ENCODE peak calls at places on chromosome 2, in ten cellular contexts. I is left ventricle myocardium inferior, F is pancreas, O is thyroid gland, Q is colonic mucosa, X is right lobe of liver, V is astrocyte, H is IMR-90, U is HCT116, P is mammary epithelial cell. W is an unnamed sample. For H3K4me1, the result is how much of the 10 kb centered on the place peaks cover.

GRCh38 chr2:219362524-219363164 is 25.1 kb downstream of the DNPEP start:
- DNase-seq in F (no peak), U (no peak), X (no peak), I (peak), V (peak), O (peak), P (peak), Q (peak), H (peak), W (no peak)

GRCh38 chr2:219570194-219570923 is 980 bp downstream of the OBSL1 start:
- DNase-seq in I (no peak), X (no peak), H (peak), Q (no peak), O (peak), V (peak), U (no peak), F (peak), P (peak), W (no peak)

GRCh38 chr2:104855174-104856085 is 1.5 kb downstream of the POU3F3 start:
- DNase-seq in Q (no peak), X (no peak), H (no peak), O (no peak), P (no peak), U (no peak), I (no peak), F (no peak), V (no peak), W (no peak)

GRCh38 chr2:9951522-9952285 is at the start of gene GRHL1:
- DNase-seq in U (peak), I (peak), H (peak), P (peak), F (peak), V (peak), O (peak), Q (peak), X (peak), W (peak)

GRCh38 chr2:15594291-15595256 is 2.9 kb downstream of the DDX1 start:
- DNase-seq in V (no peak), O (no peak), F (no peak), H (no peak), P (no peak), Q (no peak), X (no peak), I (no peak), U (no peak), W (no peak)

GRCh38 chr2:206086683-206087350 is 843 bp upstream of the INO80D start:
- DNase-seq in I (no peak), X (no peak), Q (no peak), F (no peak), O (no peak), P (no peak), V (no peak), H (no peak), U (no peak), W (no peak)

GRCh38 chr2:16125614-16126125 is 185.3 kb downstream of the MYCN start:
- DNase-seq in P (no peak), V (no peak), Q (peak), O (no peak), H (no peak), X (no peak), U (no peak), I (no peak), F (no peak), W (no peak)

GRCh38 chr2:237884681-237885080 is 25.3 kb downstream of the RAMP1 start:
- DNase-seq in H (no peak), U (no peak), V (no peak), X (peak), P (no peak), O (no peak), I (no peak), F (no peak), Q (no peak), W (no peak)

GRCh38 chr2:232349946-232350635 is 28.5 kb upstream of the ALPP start:
- DNase-seq in H (no peak), P (no peak), V (no peak), O (no peak), I (no peak), F (no peak), Q (no peak), X (peak), U (no peak), W (no peak)

GRCh38 chr2:123485056-123485455 is 540.0 kb upstream of the CNTNAP5 start:
- DNase-seq in X (no peak), I (no peak), O (no peak), U (no peak), V (no peak), H (no peak), Q (no peak), P (no peak), F (no peak), W (no peak)

GRCh38 chr2:39513641-39514094 is 76.6 kb upstream of the MAP4K3 start:
- DNase-seq in H (peak), F (no peak), P (peak), I (peak), X (no peak), Q (peak), V (peak), U (peak), O (peak), W (no peak)

GRCh38 chr2:180679693-180680092 is 300.7 kb upstream of the UBE2E3 start:
- DNase-seq in X (no peak), U (no peak), P (no peak), Q (no peak), O (no peak), H (no peak), F (no peak), I (no peak), V (no peak), W (no peak)

GRCh38 chr2:174778479-174778962 is 14.2 kb upstream of the CHRNA1 start:
- DNase-seq in X (no peak), P (peak), V (peak), Q (peak), H (peak), F (no peak), U (no peak), I (peak), O (peak), W (peak)

GRCh38 chr2:232438051-232438450 is 17.9 kb upstream of the ALPI start:
- DNase-seq in P (no peak), Q (no peak), F (no peak), I (no peak), H (no peak), O (no peak), X (no peak), V (no peak), U (no peak), W (no peak)

GRCh38 chr2:226977775-226978190 is 141.9 kb downstream of the RHBDD1 start:
- DNase-seq in I (no peak), U (no peak), H (peak), O (no peak), X (no peak), P (peak), V (peak), F (no peak), Q (no peak), W (no peak)

GRCh38 chr2:624551-625347 is 52.5 kb downstream of the TMEM18 start:
- DNase-seq in P (no peak), U (no peak), X (no peak), Q (no peak), H (no peak), F (no peak), V (no peak), O (no peak), I (no peak), W (no peak)

GRCh38 chr2:145091011-145091744 is 571.3 kb upstream of the ZEB2 start:
- DNase-seq in V (peak), P (peak), F (no peak), O (no peak), X (no peak), I (no peak), U (no peak), Q (no peak), H (peak), W (no peak)

GRCh38 chr2:37020212-37020886 is 54.0 kb upstream of the STRN start:
- DNase-seq in X (no peak), U (no peak), F (peak), I (peak), Q (no peak), O (peak), P (no peak), H (peak), V (peak), W (no peak)

GRCh38 chr2:147331790-147332419 is 512.9 kb upstream of the ACVR2A start:
- DNase-seq in P (peak), H (no peak), X (no peak), F (no peak), Q (peak), U (peak), V (peak), O (no peak), I (no peak), W (no peak)

GRCh38 chr2:106963156-106963555 is 77.2 kb upstream of the ST6GAL2 start:
- DNase-seq in H (no peak), V (peak), I (no peak), F (no peak), Q (no peak), U (no peak), O (no peak), X (no peak), P (no peak), W (no peak)

GRCh38 chr2:202033317-202034248 is at the start of gene FZD7:
- DNase-seq in F (peak), H (peak), V (peak), X (peak), O (peak), I (peak), Q (peak), U (peak), P (peak), W (peak)

GRCh38 chr2:36697424-36698066 is 1.0 kb downstream of the VIT start:
- DNase-seq in Q (no peak), F (no peak), H (peak), V (no peak), O (no peak), U (no peak), I (no peak), P (no peak), X (no peak), W (no peak)

GRCh38 chr2:100207411-100207885 is 65.1 kb upstream of the AFF3 start:
- DNase-seq in V (no peak), O (no peak), P (no peak), I (no peak), Q (no peak), U (no peak), X (no peak), F (no peak), H (no peak), W (no peak)

GRCh38 chr2:119958642-119959268 is 54.1 kb upstream of the EPB41L5 start:
- DNase-seq in P (peak), O (no peak), F (no peak), I (no peak), V (peak), H (peak), U (no peak), Q (no peak), X (no peak), W (no peak)

GRCh38 chr2:70946832-70947442 is 11.2 kb downstream of the ATP6V1B1 start:
- DNase-seq in O (peak), U (peak), P (no peak), F (no peak), Q (peak), I (no peak), H (peak), X (peak), V (peak), W (peak)

GRCh38 chr2:32136097-32136496 is 29.6 kb upstream of the SLC30A6 start:
- DNase-seq in I (no peak), Q (no peak), H (peak), U (no peak), O (no peak), F (no peak), V (peak), P (no peak), X (no peak), W (no peak)

GRCh38 chr2:41207578-41207977 is 755.7 kb upstream of the SLC8A1 start:
- DNase-seq in P (no peak), U (no peak), O (no peak), X (no peak), V (no peak), I (no peak), Q (no peak), F (no peak), H (no peak), W (no peak)

DNA sequence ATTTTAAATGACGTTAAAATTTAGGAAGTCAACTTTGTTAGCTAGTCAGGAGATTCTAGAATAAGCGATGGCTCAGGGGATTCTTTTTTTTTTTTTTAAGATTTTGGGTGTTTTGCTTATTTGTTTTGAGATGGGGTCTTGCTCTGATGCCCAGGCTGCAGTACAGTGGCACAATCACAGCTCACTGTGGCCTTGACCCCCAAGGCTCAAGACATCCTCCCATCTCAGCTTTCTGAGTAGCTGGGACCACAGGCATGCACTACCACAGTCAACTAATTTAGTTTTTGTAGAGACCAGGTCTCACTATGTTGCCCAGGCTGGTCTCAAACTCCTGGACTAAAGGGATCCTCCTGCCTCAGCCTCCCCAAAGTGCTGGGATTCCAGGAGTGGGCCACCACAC is 16.9 kb downstream of the ATL2 start:
- DNase-seq in U (no peak), F (no peak), P (no peak), O (no peak), I (no peak), Q (no peak), V (no peak), X (no peak), H (no peak), W (no peak)
- H3K27ac ChIP-seq in U (no peak), F (no peak), P (no peak), O (no peak), I (no peak), Q (no peak), V (no peak), X (no peak), H (no peak), W (no peak)

GRCh38 chr2:213225866-213226265 is 58.4 kb upstream of the SPAG16 start:
- DNase-seq in V (no peak), H (no peak), U (no peak), I (no peak), X (no peak), F (no peak), O (no peak), Q (no peak), P (no peak), W (no peak)
- H3K4me1 ChIP-seq in V (under half), H (under half), U (under half), I (under half), X (under half), F (under half), O (under half), Q (under half), P (under half), W (under half)

GRCh38 chr2:212536385-212537310 is 2.0 kb downstream of the ERBB4 start:
- DNase-seq in I (no peak), H (no peak), F (peak), Q (peak), V (no peak), O (peak), X (peak), U (no peak), P (no peak), W (no peak)
- H3K27ac ChIP-seq in I (peak), H (no peak), F (no peak), Q (no peak), V (no peak), O (peak), X (no peak), U (no peak), P (no peak), W (no peak)

DNA sequence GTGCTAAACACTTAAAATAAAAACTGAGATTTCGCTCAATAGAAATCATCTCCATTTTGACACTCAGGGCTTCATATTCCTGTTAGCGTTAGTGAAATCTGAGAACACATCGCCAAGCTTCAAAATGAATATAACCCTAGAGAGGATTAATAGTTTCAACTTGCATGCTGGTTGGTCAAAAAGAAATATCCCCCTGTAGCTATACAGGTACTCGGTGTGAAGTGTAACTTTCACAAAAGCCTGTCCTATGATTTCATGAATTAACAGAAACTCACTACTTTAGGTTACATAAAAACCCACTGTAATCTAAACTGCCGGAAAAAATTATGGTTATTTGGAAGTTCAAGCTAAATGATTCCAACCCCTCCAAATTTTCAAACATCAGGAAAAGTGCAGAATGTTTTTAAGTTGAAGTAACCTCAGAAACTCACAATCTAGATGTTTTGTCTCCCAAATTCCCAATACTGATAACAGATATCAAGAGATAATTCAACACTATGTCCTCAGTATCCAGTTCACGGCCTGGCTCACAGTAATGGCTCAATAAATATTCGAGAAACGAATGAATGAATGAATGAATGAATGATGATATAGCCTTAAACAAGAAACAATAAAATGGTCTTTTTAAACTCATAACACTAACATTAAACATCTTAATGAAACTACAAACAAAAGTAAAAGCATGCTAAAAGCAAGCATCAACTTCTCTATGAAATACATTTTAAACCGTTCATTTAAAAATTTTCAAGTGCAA is 2.5 kb downstream of the TLK1 start:
- DNase-seq in F (no peak), V (no peak), I (no peak), O (no peak), H (no peak), Q (no peak), P (no peak), U (no peak), X (no peak), W (no peak)
- H3K4me1 ChIP-seq in F (under half), V (under half), I (half or more), O (under half), H (under half), Q (under half), P (under half), U (under half), X (under half), W (under half)

GRCh38 chr2:101559576-101559975 is 84.7 kb upstream of the RFX8 start:
- DNase-seq in H (peak), V (peak), F (no peak), P (peak), X (no peak), O (peak), U (no peak), I (peak), Q (no peak), W (no peak)

GRCh38 chr2:101563849-101564248 is 88.9 kb upstream of the RFX8 start:
- DNase-seq in F (no peak), X (no peak), H (no peak), O (no peak), V (no peak), U (no peak), P (no peak), I (no peak), Q (no peak), W (no peak)

GRCh38 chr2:101556033-101556459 is 81.1 kb upstream of the RFX8 start:
- DNase-seq in Q (no peak), U (no peak), F (no peak), V (no peak), X (no peak), H (no peak), P (no peak), O (no peak), I (no peak), W (no peak)

GRCh38 chr2:101560780-101561315 is 85.9 kb upstream of the RFX8 start:
- DNase-seq in Q (no peak), F (no peak), X (no peak), H (no peak), I (no peak), P (no peak), V (no peak), O (no peak), U (no peak), W (no peak)

DNA sequence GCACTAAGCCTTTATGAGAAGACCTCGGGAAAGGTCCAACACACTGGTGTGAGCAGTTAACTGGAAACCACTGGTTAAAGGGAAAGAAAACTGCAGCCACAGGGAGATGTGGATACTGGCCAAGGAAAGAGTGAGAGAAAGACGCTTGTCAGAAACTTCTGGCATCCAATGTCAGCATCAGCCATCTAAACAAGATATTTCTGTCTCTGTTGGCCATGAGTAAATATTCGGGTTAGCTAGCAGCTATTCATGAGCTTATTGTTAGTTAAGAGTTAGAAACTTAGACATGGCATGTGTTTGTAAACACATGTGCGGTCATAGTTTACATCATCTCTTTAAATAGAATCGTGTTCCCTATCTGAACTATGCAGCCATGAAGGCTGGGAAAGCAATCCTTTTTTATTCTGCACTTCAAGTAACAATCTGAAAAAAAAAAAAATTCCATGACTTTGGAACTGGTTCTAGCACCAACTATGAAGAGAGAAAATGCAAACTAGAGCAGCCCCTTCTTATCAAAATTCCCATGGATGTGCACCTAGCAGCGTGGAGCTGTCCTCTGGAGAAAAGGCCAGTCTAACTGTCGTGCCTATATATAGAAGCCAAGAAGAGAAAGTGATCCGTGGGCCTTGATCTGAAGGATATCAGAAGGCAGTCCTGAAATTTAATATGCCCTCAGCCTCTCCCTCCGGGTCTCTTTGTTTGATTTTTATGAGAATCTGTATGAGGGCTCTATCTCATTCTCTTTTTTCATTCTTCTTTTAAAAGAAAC is 84.0 kb upstream of the RFX8 start:
- DNase-seq in Q (no peak), H (peak), P (no peak), V (peak), X (no peak), U (no peak), O (no peak), F (no peak), I (no peak), W (no peak)
- H3K27ac ChIP-seq in Q (peak), H (peak), P (no peak), V (peak), X (no peak), U (no peak), O (no peak), F (no peak), I (peak), W (no peak)

GRCh38 chr2:215771241-215771640 is 242.1 kb downstream of the MREG start:
- DNase-seq in O (no peak), F (no peak), V (peak), X (no peak), I (no peak), U (no peak), Q (no peak), H (peak), P (no peak), W (no peak)

GRCh38 chr2:215772634-215773563 is 240.5 kb downstream of the MREG start:
- DNase-seq in H (no peak), Q (no peak), O (no peak), F (no peak), I (no peak), X (no peak), V (no peak), P (no peak), U (no peak), W (no peak)

GRCh38 chr2:215775106-215775505 is 238.2 kb downstream of the MREG start:
- DNase-seq in I (no peak), X (no peak), Q (no peak), O (no peak), V (no peak), H (no peak), F (no peak), U (no peak), P (no peak), W (no peak)

GRCh38 chr2:215772003-215772402 is 241.3 kb downstream of the MREG start:
- DNase-seq in F (no peak), V (peak), H (peak), X (no peak), U (no peak), Q (peak), O (peak), I (no peak), P (no peak), W (no peak)

GRCh38 chr2:215773728-215774127 is 239.6 kb downstream of the MREG start:
- DNase-seq in Q (no peak), I (no peak), O (no peak), F (no peak), V (peak), U (no peak), P (peak), H (peak), X (no peak), W (no peak)
- H3K4me1 ChIP-seq in Q (under half), I (under half), O (under half), F (under half), V (under half), U (under half), P (under half), H (under half), X (under half), W (under half)

GRCh38 chr2:64404002-64404731 is 49.8 kb upstream of the LGALSL start:
- DNase-seq in H (peak), F (peak), Q (peak), I (peak), V (peak), U (no peak), X (peak), P (no peak), O (peak), W (no peak)

GRCh38 chr2:64406407-64406774 is 47.6 kb upstream of the LGALSL start:
- DNase-seq in H (no peak), X (peak), O (no peak), F (no peak), Q (peak), V (no peak), P (no peak), I (peak), U (no peak), W (no peak)

GRCh38 chr2:64405476-64406406 is 48.2 kb upstream of the LGALSL start:
- DNase-seq in U (no peak), H (peak), X (peak), V (peak), P (peak), F (no peak), O (no peak), I (no peak), Q (peak), W (no peak)

GRCh38 chr2:64403426-64403825 is 50.5 kb upstream of the LGALSL start:
- DNase-seq in U (no peak), O (no peak), X (no peak), H (no peak), F (no peak), Q (no peak), P (no peak), I (no peak), V (no peak), W (no peak)

GRCh38 chr2:64404743-64405142 is 49.2 kb upstream of the LGALSL start:
- DNase-seq in U (no peak), Q (peak), V (no peak), O (no peak), X (peak), F (peak), H (no peak), I (peak), P (no peak), W (no peak)
- H3K27ac ChIP-seq in U (no peak), Q (peak), V (no peak), O (peak), X (peak), F (peak), H (no peak), I (peak), P (no peak), W (no peak)